ENCODE peak calls at places on chromosomes 7 and 10, in five cellular contexts. K is testis; V is lung; Q is SJSA1; O is naive thymus-derived CD4-positive, alpha-beta T cell. W is an unnamed sample.

GRCh38 chr10:75433216-75433615 is 1.8 kb downstream of the LRMDA start:
- DNase-seq in K (no peak), V (no peak), Q (no peak), O (no peak), W (no peak)

GRCh38 chr7:70143089-70144044 is 545.1 kb downstream of the AUTS2 start:
- DNase-seq in K (no peak), V (no peak), Q (no peak), O (no peak), W (no peak)

GRCh38 chr10:93458821-93459257 is 23.3 kb downstream of the MYOF start:
- DNase-seq in K (peak; percentile 49), V (peak; percentile 89), Q (peak; percentile 99), O (no peak), W (peak; percentile 91)

GRCh38 chr10:27153855-27154198 is 357 bp downstream of the YME1L1 start:
- DNase-seq in K (peak; percentile 49), V (no peak), Q (no peak), O (no peak), W (no peak)

GRCh38 chr7:77912293-77912692 is 113.7 kb downstream of the PHTF2 start:
- DNase-seq in K (no peak), V (no peak), Q (no peak), O (no peak), W (no peak)

GRCh38 chr7:80218723-80219122 is 84.1 kb downstream of the GNAI1 start:
- DNase-seq in K (no peak), V (no peak), Q (no peak), O (no peak), W (no peak)

GRCh38 chr7:123598657-123599056 is 3.0 kb upstream of the ASB15 start:
- DNase-seq in K (no peak), V (no peak), Q (no peak), O (no peak), W (no peak)

GRCh38 chr7:151626422-151627115 is 106.9 kb upstream of the RHEB start:
- DNase-seq in K (peak; percentile 62), V (peak; percentile 41), Q (peak; percentile 67), O (peak; percentile 33), W (no peak)

GRCh38 chr7:100674441-100675407 is 1.2 kb downstream of the GNB2 start:
- DNase-seq in K (no peak), V (no peak), Q (peak; percentile 46), O (peak; percentile 48), W (peak; percentile 84)

GRCh38 chr7:158815471-158816128 is 13.7 kb downstream of the ESYT2 start:
- DNase-seq in K (no peak), V (no peak), Q (no peak), O (no peak), W (no peak)

GRCh38 chr10:102401735-102402511 is 6.4 kb downstream of the NFKB2 start:
- DNase-seq in K (no peak), V (no peak), Q (no peak), O (no peak), W (peak; percentile 73)

GRCh38 chr10:90644165-90644564 is 213.7 kb downstream of the HTR7 start:
- DNase-seq in K (no peak), V (no peak), Q (no peak), O (no peak), W (no peak)

GRCh38 chr10:20100157-20100556 is 283.9 kb downstream of the PLXDC2 start:
- DNase-seq in K (no peak), V (no peak), Q (no peak), O (no peak), W (no peak)

GRCh38 chr10:44183667-44184632 is 200.9 kb downstream of the CXCL12 start:
- DNase-seq in K (no peak), V (peak; percentile 22), Q (no peak), O (no peak), W (no peak)

GRCh38 chr10:129921801-129922597 is 42.1 kb downstream of the EBF3 start:
- DNase-seq in K (no peak), V (no peak), Q (no peak), O (no peak), W (no peak)

GRCh38 chr7:42137941-42138340 is 99.1 kb downstream of the GLI3 start:
- DNase-seq in K (no peak), V (no peak), Q (no peak), O (no peak), W (no peak)

GRCh38 chr7:69907720-69908119 is 309.4 kb downstream of the AUTS2 start:
- DNase-seq in K (no peak), V (no peak), Q (no peak), O (no peak), W (no peak)

GRCh38 chr7:45599851-45600706 is 25.9 kb downstream of the ADCY1 start:
- DNase-seq in K (no peak), V (peak; percentile 19), Q (peak; percentile 25), O (no peak), W (peak; percentile 73)

GRCh38 chr7:22427855-22428254 is 70.9 kb upstream of the RAPGEF5 start:
- DNase-seq in K (no peak), V (no peak), Q (no peak), O (no peak), W (no peak)

GRCh38 chr7:27201231-27202017 is 1.5 kb upstream of the HOXA13 start:
- DNase-seq in K (no peak), V (no peak), Q (peak; percentile 35), O (no peak), W (no peak)

GRCh38 chr7:37833107-37833817 is 15.1 kb upstream of the NME8 start:
- DNase-seq in K (peak; percentile 55), V (peak; percentile 34), Q (no peak), O (peak; percentile 44), W (peak; percentile 52)

GRCh38 chr10:130027716-130028464 is 63.8 kb upstream of the EBF3 start:
- DNase-seq in K (no peak), V (no peak), Q (no peak), O (no peak), W (peak; percentile 68)

GRCh38 chr7:36742911-36743775 is 18.8 kb upstream of the AOAH start:
- DNase-seq in K (peak; percentile 53), V (no peak), Q (no peak), O (no peak), W (no peak)

GRCh38 chr7:53431901-53432300 is 396.5 kb downstream of the POM121L12 start:
- DNase-seq in K (no peak), V (no peak), Q (no peak), O (no peak), W (no peak)

GRCh38 chr10:48996-49395 is at the start of gene TUBB8:
- DNase-seq in K (no peak), V (peak; percentile 24), Q (no peak), O (no peak), W (peak; percentile 49)

GRCh38 chr10:19819419-19820033 is 3.3 kb downstream of the PLXDC2 start:
- DNase-seq in K (peak; percentile 76), V (no peak), Q (no peak), O (no peak), W (no peak)

GRCh38 chr10:122419016-122419415 is 35.4 kb upstream of the ARMS2 start:
- DNase-seq in K (no peak), V (no peak), Q (no peak), O (no peak), W (no peak)

GRCh38 chr7:137818036-137818435 is 28.7 kb downstream of the DGKI start:
- DNase-seq in K (no peak), V (no peak), Q (no peak), O (no peak), W (no peak)

GRCh38 chr7:148535227-148535626 is 55.3 kb upstream of the C7orf33 start:
- DNase-seq in K (peak; percentile 25), V (no peak), Q (no peak), O (peak; percentile 14), W (no peak)

GRCh38 chr7:95527033-95527775 is 41.5 kb downstream of the ASB4 start:
- DNase-seq in K (peak; percentile 65), V (peak; percentile 56), Q (no peak), O (no peak), W (no peak)

GRCh38 chr10:8061274-8062211 is 7.1 kb downstream of the GATA3 start:
- DNase-seq in K (no peak), V (no peak), Q (no peak), O (peak; percentile 66), W (no peak)

GRCh38 chr7:93156884-93157283 is 8.7 kb upstream of the SAMD9L start:
- DNase-seq in K (no peak), V (no peak), Q (no peak), O (no peak), W (no peak)
- H3K27ac ChIP-seq in K (no peak overlapping the region), V (no peak overlapping the region), Q (no peak overlapping the region), O (no peak overlapping the region), W (no peak overlapping the region)

DNA sequence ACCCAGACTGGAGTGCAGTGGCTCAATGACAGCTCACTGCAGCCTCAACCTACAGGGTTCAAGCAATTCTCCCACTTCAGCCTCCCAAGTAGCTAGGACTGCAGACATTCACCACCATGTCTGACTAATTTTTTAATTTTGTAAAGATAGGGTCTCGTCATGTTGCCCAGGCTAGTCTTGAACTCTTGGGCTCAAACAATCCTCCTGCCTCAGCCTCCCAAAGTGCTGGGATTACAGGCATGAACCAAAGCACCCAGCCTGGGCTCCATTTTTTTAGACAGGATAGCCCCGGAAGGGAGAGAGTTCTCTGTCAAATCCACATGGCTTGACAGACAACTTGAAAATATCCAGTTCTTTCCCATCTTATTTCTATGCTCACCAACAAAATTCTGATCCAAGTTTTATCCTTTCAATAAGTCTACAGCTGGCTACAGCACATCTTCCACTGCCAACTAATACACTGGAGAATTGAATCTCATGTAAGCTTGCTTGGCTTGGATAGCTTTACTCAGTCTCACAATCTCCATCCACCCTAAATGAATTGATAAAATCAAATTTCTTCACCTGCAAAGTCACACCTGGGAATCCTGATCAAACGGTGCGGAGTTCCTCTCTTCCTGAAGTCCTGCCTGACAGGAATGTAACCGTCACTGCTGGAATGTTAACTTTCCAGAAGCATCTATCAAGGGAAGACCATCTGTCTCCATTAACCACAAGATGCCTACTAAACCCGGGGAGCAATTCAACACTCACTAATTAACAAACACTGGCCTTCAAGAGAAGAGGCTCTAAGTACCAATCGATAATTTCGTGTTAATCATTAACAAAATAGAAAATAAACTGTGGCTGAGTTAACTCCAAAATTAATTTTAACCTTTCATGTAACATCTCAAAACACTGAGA is 239.7 kb upstream of the MKLN1 start:
- DNase-seq in K (no peak), V (no peak), Q (no peak), O (no peak), W (no peak)
- H3K4me1 ChIP-seq in K (peaks cover 49% of the 10 kb centered on the region), V (peaks cover 19% of the 10 kb centered on the region), Q (no peaks in the 10 kb centered on the region), O (peaks cover 32% of the 10 kb centered on the region), W (peaks cover 5% of the 10 kb centered on the region)

GRCh38 chr7:90320801-90321494 is at the start of gene FAM237B:
- DNase-seq in K (no peak), V (no peak), Q (no peak), O (no peak), W (peak; percentile 62)
- H3K4me3 ChIP-seq in K (peak within 1 kb of the TSS; percentile 9), V (no peak within 1 kb of the TSS), Q (no peak within 1 kb of the TSS), O (no peak within 1 kb of the TSS), W (peak within 1 kb of the TSS; percentile 44)

GRCh38 chr10:62005687-62006086 is 104.2 kb downstream of the ARID5B start:
- DNase-seq in K (no peak), V (no peak), Q (no peak), O (no peak), W (no peak)
- H3K27ac ChIP-seq in K (no peak overlapping the region), V (peak overlapping the region; percentile 45), Q (no peak overlapping the region), O (no peak overlapping the region), W (peak overlapping the region; percentile 26)

DNA sequence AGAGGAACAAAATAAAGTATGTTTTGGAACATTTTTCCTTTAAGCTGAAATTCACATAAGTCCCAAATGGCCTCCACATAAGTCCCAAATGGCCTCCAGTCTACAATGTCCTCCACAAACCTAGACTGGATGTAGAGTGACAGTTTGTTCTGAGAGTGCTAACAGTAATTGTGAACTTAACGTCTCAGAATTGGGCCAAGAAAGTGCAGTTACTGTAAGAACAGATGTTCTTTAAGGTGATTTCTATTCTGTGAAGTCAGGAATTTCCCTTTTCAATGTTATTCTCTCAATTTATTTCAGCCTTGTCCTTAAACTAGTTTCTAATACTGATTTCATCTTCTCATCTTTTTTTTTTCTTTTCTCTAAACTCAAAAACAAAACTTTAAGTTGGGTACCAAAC is 188.7 kb upstream of the SEMA3E start:
- DNase-seq in K (no peak), V (no peak), Q (no peak), O (no peak), W (no peak)
- H3K4me1 ChIP-seq in K (no peaks in the 10 kb centered on the region), V (no peaks in the 10 kb centered on the region), Q (no peaks in the 10 kb centered on the region), O (no peaks in the 10 kb centered on the region), W (no peaks in the 10 kb centered on the region)

W was measured in kidney.